ENCODE peak calls at places on chromosome 17, in ten cellular contexts. A is tibial artery; X is pancreas; U is CD4-positive, alpha-beta memory T cell; V is CD4-positive, alpha-beta T cell; D is breast epithelium; P is ovary; M is fibroblast of lung; Q is effector memory CD4-positive, alpha-beta T cell; K is tibial nerve. N is an unnamed sample. For H3K9me3, the result is how much of the 10 kb centered on the place peaks cover.

GRCh38 chr17:31907342-31907975 is 6.0 kb upstream of the UTP6 start:
- DNase-seq in A (peak), X (no peak), U (peak), V (no peak), D (peak), P (peak), M (peak), Q (no peak), K (peak), N (no peak)

GRCh38 chr17:34146440-34147043 is 108.5 kb upstream of the CCL2 start:
- DNase-seq in A (no peak), X (peak), U (peak), V (peak), D (peak), P (no peak), M (no peak), Q (no peak), K (no peak), N (peak)

GRCh38 chr17:78899361-78900260 is 3.4 kb downstream of the CEP295NL start:
- DNase-seq in A (peak), X (no peak), U (no peak), V (no peak), D (no peak), P (no peak), M (peak), Q (no peak), K (no peak), N (no peak)

GRCh38 chr17:55172612-55173011 is 92.1 kb upstream of the HLF start:
- DNase-seq in A (no peak), X (no peak), U (no peak), V (no peak), D (no peak), P (no peak), M (no peak), Q (no peak), K (no peak), N (no peak)

GRCh38 chr17:20242271-20242670 is 225.1 kb downstream of the LGALS9B start:
- DNase-seq in A (no peak), X (no peak), U (no peak), V (no peak), D (no peak), P (no peak), M (no peak), Q (no peak), K (no peak), N (no peak)

GRCh38 chr17:63519972-63520882 is 2.9 kb upstream of the KCNH6 start:
- DNase-seq in A (no peak), X (peak), U (no peak), V (no peak), D (no peak), P (no peak), M (no peak), Q (no peak), K (no peak), N (no peak)

GRCh38 chr17:35981908-35982330 is 622 bp upstream of the CCL16 start:
- DNase-seq in A (no peak), X (no peak), U (no peak), V (no peak), D (no peak), P (no peak), M (no peak), Q (no peak), K (no peak), N (no peak)

GRCh38 chr17:33674685-33675084 is 381.6 kb upstream of the ASIC2 start:
- DNase-seq in A (peak), X (peak), U (peak), V (peak), D (peak), P (no peak), M (peak), Q (no peak), K (peak), N (peak)

GRCh38 chr17:76893623-76894358 is 25.6 kb downstream of the MGAT5B start:
- DNase-seq in A (no peak), X (no peak), U (no peak), V (no peak), D (no peak), P (no peak), M (no peak), Q (no peak), K (no peak), N (no peak)

GRCh38 chr17:74408830-74409229 is 23.1 kb upstream of the GPRC5C start:
- DNase-seq in A (no peak), X (no peak), U (no peak), V (no peak), D (no peak), P (no peak), M (no peak), Q (no peak), K (no peak), N (no peak)

GRCh38 chr17:78624461-78625216 is 47.4 kb upstream of the DNAH17 start:
- DNase-seq in A (no peak), X (no peak), U (no peak), V (no peak), D (no peak), P (no peak), M (no peak), Q (no peak), K (no peak), N (no peak)

GRCh38 chr17:57940217-57940616 is 15.0 kb downstream of the CUEDC1 start:
- DNase-seq in A (no peak), X (no peak), U (no peak), V (no peak), D (no peak), P (no peak), M (no peak), Q (no peak), K (no peak), N (no peak)

GRCh38 chr17:49551221-49552069 is 24.2 kb upstream of the NXPH3 start:
- DNase-seq in A (no peak), X (no peak), U (no peak), V (no peak), D (no peak), P (no peak), M (no peak), Q (no peak), K (no peak), N (no peak)

GRCh38 chr17:751269-752001 is 629 bp downstream of the GEMIN4 start:
- DNase-seq in A (no peak), X (peak), U (peak), V (peak), D (no peak), P (no peak), M (peak), Q (peak), K (no peak), N (peak)

GRCh38 chr17:47102914-47103313 is 86.2 kb downstream of the CDC27 start:
- DNase-seq in A (no peak), X (no peak), U (no peak), V (no peak), D (no peak), P (no peak), M (no peak), Q (no peak), K (no peak), N (no peak)

GRCh38 chr17:27567563-27567859 is 63.5 kb upstream of the LGALS9 start:
- DNase-seq in A (no peak), X (no peak), U (no peak), V (no peak), D (no peak), P (no peak), M (no peak), Q (no peak), K (no peak), N (no peak)

GRCh38 chr17:73091770-73092517 is 544 bp downstream of the SLC39A11 start:
- DNase-seq in A (no peak), X (peak), U (no peak), V (no peak), D (no peak), P (peak), M (peak), Q (no peak), K (no peak), N (no peak)

GRCh38 chr17:348692-349425 is 3.7 kb downstream of the RPH3AL start:
- DNase-seq in A (no peak), X (peak), U (no peak), V (no peak), D (no peak), P (no peak), M (no peak), Q (no peak), K (peak), N (no peak)

GRCh38 chr17:78617371-78618061 is 40.3 kb upstream of the DNAH17 start:
- DNase-seq in A (peak), X (no peak), U (no peak), V (no peak), D (no peak), P (no peak), M (no peak), Q (no peak), K (no peak), N (no peak)

GRCh38 chr17:39360537-39360936 is 40.9 kb downstream of the FBXL20 start:
- DNase-seq in A (no peak), X (no peak), U (no peak), V (no peak), D (no peak), P (no peak), M (no peak), Q (no peak), K (no peak), N (no peak)

GRCh38 chr17:78378225-78379133 is at the start of gene PGS1:
- DNase-seq in A (peak), X (peak), U (peak), V (peak), D (peak), P (peak), M (peak), Q (peak), K (peak), N (peak)

GRCh38 chr17:9174312-9174711 is 153.0 kb downstream of the NTN1 start:
- DNase-seq in A (no peak), X (no peak), U (no peak), V (no peak), D (no peak), P (no peak), M (no peak), Q (no peak), K (no peak), N (no peak)

GRCh38 chr17:78677303-78678219 is 100.4 kb upstream of the DNAH17 start:
- DNase-seq in A (no peak), X (no peak), U (no peak), V (no peak), D (no peak), P (no peak), M (no peak), Q (no peak), K (no peak), N (no peak)

GRCh38 chr17:16091773-16092172 is 92.1 kb downstream of the TTC19 start:
- DNase-seq in A (no peak), X (no peak), U (no peak), V (no peak), D (no peak), P (no peak), M (no peak), Q (no peak), K (no peak), N (no peak)

GRCh38 chr17:38706625-38707298 is 1.7 kb downstream of the MLLT6 start:
- DNase-seq in A (no peak), X (no peak), U (peak), V (peak), D (no peak), P (no peak), M (no peak), Q (peak), K (no peak), N (no peak)

GRCh38 chr17:72900542-72900941 is 191.9 kb downstream of the SLC39A11 start:
- DNase-seq in A (no peak), X (no peak), U (no peak), V (no peak), D (no peak), P (no peak), M (no peak), Q (no peak), K (no peak), N (no peak)

GRCh38 chr17:48732688-48733629 is 4.4 kb upstream of the HOXB13 start:
- DNase-seq in A (peak), X (no peak), U (no peak), V (no peak), D (no peak), P (no peak), M (no peak), Q (no peak), K (no peak), N (no peak)

GRCh38 chr17:45815752-45816151 is 28.9 kb upstream of the SPPL2C start:
- DNase-seq in A (no peak), X (no peak), U (no peak), V (no peak), D (no peak), P (no peak), M (no peak), Q (no peak), K (no peak), N (no peak)

GRCh38 chr17:21686165-21687015 is 5.9 kb upstream of the KCNJ18 start:
- DNase-seq in A (no peak), X (no peak), U (no peak), V (no peak), D (no peak), P (no peak), M (no peak), Q (no peak), K (no peak), N (no peak)

GRCh38 chr17:75011788-75012319 is 616 bp upstream of the MRPL58 start:
- DNase-seq in A (peak), X (peak), U (peak), V (no peak), D (peak), P (peak), M (peak), Q (no peak), K (peak), N (no peak)

GRCh38 chr17:14304876-14305636 is 4.2 kb downstream of the HS3ST3B1 start:
- DNase-seq in A (no peak), X (no peak), U (no peak), V (no peak), D (no peak), P (no peak), M (peak), Q (no peak), K (no peak), N (no peak)

GRCh38 chr17:47177261-47177660 is 11.8 kb downstream of the CDC27 start:
- DNase-seq in A (no peak), X (no peak), U (no peak), V (no peak), D (no peak), P (no peak), M (no peak), Q (no peak), K (no peak), N (no peak)

GRCh38 chr17:59056857-59057256 is 49.8 kb downstream of the TRIM37 start:
- DNase-seq in A (no peak), X (no peak), U (no peak), V (no peak), D (no peak), P (no peak), M (no peak), Q (no peak), K (no peak), N (no peak)

GRCh38 chr17:27218719-27219488 is 75.0 kb upstream of the WSB1 start:
- DNase-seq in A (no peak), X (no peak), U (no peak), V (no peak), D (no peak), P (no peak), M (no peak), Q (no peak), K (no peak), N (no peak)

GRCh38 chr17:78375401-78376079 is 2.9 kb upstream of the PGS1 start:
- DNase-seq in A (no peak), X (no peak), U (no peak), V (no peak), D (no peak), P (no peak), M (peak), Q (no peak), K (no peak), N (no peak)

GRCh38 chr17:83151442-83152220 is 72.2 kb downstream of the METRNL start:
- DNase-seq in A (peak), X (no peak), U (no peak), V (no peak), D (peak), P (peak), M (peak), Q (no peak), K (no peak), N (no peak)
- H3K9me3 ChIP-seq in A (under half), X (under half), U (under half), V (under half), D (under half), P (under half), M (under half), Q (under half), K (under half), N (under half)

GRCh38 chr17:82117139-82118090 is 19.4 kb upstream of the FASN start:
- DNase-seq in A (no peak), X (no peak), U (no peak), V (no peak), D (no peak), P (no peak), M (no peak), Q (no peak), K (no peak), N (no peak)
- H3K9me3 ChIP-seq in A (under half), X (under half), U (under half), V (under half), D (under half), P (under half), M (under half), Q (under half), K (under half), N (under half)

DNA sequence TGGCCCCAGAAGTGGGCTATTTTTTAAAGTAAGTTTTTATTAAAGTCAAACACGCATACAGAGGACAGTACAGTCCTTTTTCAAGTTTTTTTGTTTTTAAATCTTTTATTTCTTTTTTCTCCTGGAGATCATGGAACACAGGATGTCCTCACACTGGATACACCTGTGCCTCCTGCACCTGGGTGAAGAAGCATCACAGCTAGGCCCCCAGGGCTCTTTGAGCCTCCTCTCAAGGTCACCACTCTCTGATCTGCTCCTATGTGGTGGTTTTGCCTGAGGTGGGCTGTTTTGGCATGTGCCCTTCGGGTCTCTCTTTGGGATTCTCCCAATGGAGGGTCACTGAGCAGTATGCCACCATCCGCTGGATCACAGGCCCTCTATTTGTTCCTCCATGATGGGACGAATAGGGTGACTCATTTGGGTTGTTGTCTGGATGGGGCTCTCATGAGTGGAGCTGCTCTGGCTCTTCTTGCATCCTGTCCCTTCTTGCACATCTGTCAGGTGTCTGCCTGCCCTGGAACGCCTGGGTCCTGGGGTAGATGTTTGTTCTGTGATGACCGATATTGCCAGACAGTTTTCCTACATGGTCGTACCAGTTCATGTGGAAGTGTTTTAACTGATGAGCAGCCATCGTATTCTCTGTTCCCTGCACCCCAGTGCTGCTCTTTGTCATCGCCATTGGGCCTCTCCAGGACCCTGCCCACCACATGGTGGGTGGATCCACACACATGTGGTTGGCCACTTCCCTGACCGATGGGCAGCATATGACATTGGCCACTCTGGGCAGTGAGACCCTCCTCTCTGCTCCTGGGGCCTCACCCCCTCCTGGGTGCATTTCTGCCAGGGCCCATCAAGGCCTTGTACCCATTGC is 55.2 kb upstream of the MED9 start:
- DNase-seq in A (peak), X (no peak), U (no peak), V (no peak), D (no peak), P (no peak), M (no peak), Q (no peak), K (no peak), N (no peak)
- H3K9me3 ChIP-seq in A (under half), X (under half), U (under half), V (under half), D (under half), P (under half), M (under half), Q (under half), K (under half), N (under half)

DNA sequence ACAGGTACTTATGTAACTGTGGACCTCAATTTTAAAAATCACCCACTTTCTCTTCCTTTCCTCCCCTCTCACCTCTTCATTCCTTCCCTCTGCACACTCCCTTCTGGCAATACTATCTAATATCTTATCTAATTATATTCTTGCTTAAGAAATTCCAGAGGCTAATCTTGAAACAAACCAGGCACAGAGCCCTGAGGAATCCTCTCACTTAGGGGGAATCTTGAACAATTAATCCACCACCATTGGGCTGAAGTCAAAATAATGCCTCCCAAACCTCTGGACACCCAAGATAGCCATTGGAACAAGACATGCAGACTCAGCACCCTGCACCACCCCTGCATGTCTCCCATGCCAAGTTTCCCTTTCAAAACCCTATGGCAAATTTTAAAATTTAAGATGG is 1.0 kb upstream of the KRTAP4-6 start:
- DNase-seq in A (no peak), X (no peak), U (no peak), V (no peak), D (no peak), P (no peak), M (no peak), Q (no peak), K (no peak), N (no peak)
- H3K9me3 ChIP-seq in A (under half), X (under half), U (under half), V (under half), D (under half), P (under half), M (under half), Q (under half), K (under half), N (under half)

N was measured in T-helper 17 cell.